ENCODE peak calls at places on chromosomes 1 and 21, in six cellular contexts. One of them, this sample, is unnamed.

GRCh38 chr1:12552951-12553921 is 64.8 kb downstream of the DHRS3 start:
- DNase-seq in GM12891: no peak
- DNase-seq in H1: no peak
- DNase-seq in HepG2: peak; percentile 36
- DNase-seq in GM12878: no peak
- DNase-seq in K562: peak; percentile 25
- DNase-seq in this sample: no peak

GRCh38 chr1:220375715-220376114 is 103.5 kb upstream of the RAB3GAP2 start:
- DNase-seq in GM12891: no peak
- DNase-seq in H1: no peak
- DNase-seq in HepG2: no peak
- DNase-seq in GM12878: no peak
- DNase-seq in K562: no peak
- DNase-seq in this sample: no peak

GRCh38 chr1:19009126-19009881 is 52.8 kb upstream of the IFFO2 start:
- DNase-seq in GM12891: no peak
- DNase-seq in H1: no peak
- DNase-seq in HepG2: no peak
- DNase-seq in GM12878: no peak
- DNase-seq in K562: no peak
- DNase-seq in this sample: no peak

GRCh38 chr21:18661842-18662241 is 258.3 kb upstream of the TMPRSS15 start:
- DNase-seq in GM12891: no peak
- DNase-seq in H1: no peak
- DNase-seq in HepG2: no peak
- DNase-seq in GM12878: no peak
- DNase-seq in K562: no peak
- DNase-seq in this sample: no peak

GRCh38 chr1:212916395-212917133 is 33.8 kb upstream of the VASH2 start:
- DNase-seq in GM12891: no peak
- DNase-seq in H1: no peak
- DNase-seq in HepG2: peak; percentile 50
- DNase-seq in GM12878: no peak
- DNase-seq in K562: peak; percentile 51
- DNase-seq in this sample: no peak

GRCh38 chr1:241136401-241136800 is 220.6 kb downstream of the RGS7 start:
- DNase-seq in GM12891: no peak
- DNase-seq in H1: no peak
- DNase-seq in HepG2: no peak
- DNase-seq in GM12878: no peak
- DNase-seq in K562: no peak
- DNase-seq in this sample: no peak

GRCh38 chr21:45256021-45256911 is 31.4 kb downstream of the POFUT2 start:
- DNase-seq in GM12891: no peak
- DNase-seq in H1: no peak
- DNase-seq in HepG2: no peak
- DNase-seq in GM12878: no peak
- DNase-seq in K562: no peak
- DNase-seq in this sample: no peak

GRCh38 chr1:112548540-112548939 is 39.8 kb downstream of the WNT2B start:
- DNase-seq in GM12891: no peak
- DNase-seq in H1: no peak
- DNase-seq in HepG2: no peak
- DNase-seq in GM12878: no peak
- DNase-seq in K562: no peak
- DNase-seq in this sample: no peak

GRCh38 chr1:26164036-26164927 is 4.5 kb downstream of the C1orf232 start:
- DNase-seq in GM12891: peak; percentile 71
- DNase-seq in H1: no peak
- DNase-seq in HepG2: no peak
- DNase-seq in GM12878: no peak
- DNase-seq in K562: peak; percentile 81
- DNase-seq in this sample: peak; percentile 64

GRCh38 chr1:148307583-148308185 is 155.6 kb upstream of the NBPF11 start:
- DNase-seq in GM12891: no peak
- DNase-seq in H1: no peak
- DNase-seq in HepG2: no peak
- DNase-seq in GM12878: no peak
- DNase-seq in K562: no peak
- DNase-seq in this sample: no peak

GRCh38 chr1:101237229-101237837 is 514 bp downstream of the S1PR1 start:
- DNase-seq in GM12891: no peak
- DNase-seq in H1: no peak
- DNase-seq in HepG2: no peak
- DNase-seq in GM12878: peak; percentile 45
- DNase-seq in K562: no peak
- DNase-seq in this sample: no peak

GRCh38 chr1:198113302-198113701 is 43.5 kb upstream of the NEK7 start:
- DNase-seq in GM12891: no peak
- DNase-seq in H1: no peak
- DNase-seq in HepG2: no peak
- DNase-seq in GM12878: no peak
- DNase-seq in K562: no peak
- DNase-seq in this sample: no peak

GRCh38 chr1:203686091-203686632 is 59.5 kb downstream of the ATP2B4 start:
- DNase-seq in GM12891: no peak
- DNase-seq in H1: no peak
- DNase-seq in HepG2: peak; percentile 7
- DNase-seq in GM12878: no peak
- DNase-seq in K562: no peak
- DNase-seq in this sample: no peak

GRCh38 chr21:37574751-37575150 is 208.2 kb downstream of the DYRK1A start:
- DNase-seq in GM12891: no peak
- DNase-seq in H1: no peak
- DNase-seq in HepG2: no peak
- DNase-seq in GM12878: no peak
- DNase-seq in K562: no peak
- DNase-seq in this sample: no peak

GRCh38 chr21:37578471-37579126 is 212.0 kb downstream of the DYRK1A start:
- DNase-seq in GM12891: no peak
- DNase-seq in H1: no peak
- DNase-seq in HepG2: no peak
- DNase-seq in GM12878: no peak
- DNase-seq in K562: no peak
- DNase-seq in this sample: no peak

GRCh38 chr21:37579356-37579755 is 212.8 kb downstream of the DYRK1A start:
- DNase-seq in GM12891: no peak
- DNase-seq in H1: no peak
- DNase-seq in HepG2: no peak
- DNase-seq in GM12878: no peak
- DNase-seq in K562: no peak
- DNase-seq in this sample: no peak

GRCh38 chr21:37574316-37574715 is 207.7 kb downstream of the DYRK1A start:
- DNase-seq in GM12891: no peak
- DNase-seq in H1: no peak
- DNase-seq in HepG2: no peak
- DNase-seq in GM12878: no peak
- DNase-seq in K562: no peak
- DNase-seq in this sample: no peak

DNA sequence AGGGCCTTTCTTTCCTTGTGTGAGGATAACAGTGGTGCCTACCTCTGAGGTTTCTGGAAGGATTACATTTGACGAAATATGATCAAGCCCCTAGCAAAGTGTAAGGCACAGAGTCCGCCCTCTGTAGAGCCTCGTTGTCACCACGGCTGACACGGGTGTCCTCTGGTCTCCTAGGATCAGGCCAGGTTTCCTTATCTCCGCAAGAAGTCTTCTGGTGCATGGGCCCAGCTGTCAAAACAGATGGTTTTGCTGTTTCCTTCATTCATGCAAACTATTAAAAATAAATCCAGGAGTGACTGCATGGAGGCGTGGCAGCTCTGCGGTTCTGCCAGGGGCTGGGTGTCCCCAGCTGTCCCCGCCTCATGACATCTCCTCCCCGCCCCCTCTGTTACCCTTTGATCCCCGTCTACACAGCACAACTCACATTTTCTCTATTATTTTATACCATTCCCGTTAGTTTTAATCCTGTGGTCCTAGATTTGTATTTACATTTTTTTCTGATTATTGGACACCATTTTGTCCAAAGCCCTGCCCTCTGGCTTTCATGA is 209.0 kb downstream of the DYRK1A start:
- DNase-seq in GM12891: no peak
- DNase-seq in H1: no peak
- DNase-seq in HepG2: no peak
- DNase-seq in GM12878: no peak
- DNase-seq in K562: no peak
- DNase-seq in this sample: no peak
- TF ChIP-seq TAF1 in GM12891: no peak
- TF ChIP-seq TAF1 in H1: no peak
- TF ChIP-seq TAF1 in HepG2: no peak
- TF ChIP-seq TAF1 in GM12878: no peak
- TF ChIP-seq TAF1 in K562: no peak
- TF ChIP-seq TAF1 in this sample: no peak

GRCh38 chr1:6200188-6200809 is 904 bp upstream of the RPL22 start:
- DNase-seq in GM12891: no peak
- DNase-seq in H1: no peak
- DNase-seq in HepG2: no peak
- DNase-seq in GM12878: no peak
- DNase-seq in K562: no peak
- DNase-seq in this sample: no peak

GRCh38 chr1:6197746-6198427 is 1.5 kb downstream of the RPL22 start:
- DNase-seq in GM12891: no peak
- DNase-seq in H1: no peak
- DNase-seq in HepG2: no peak
- DNase-seq in GM12878: no peak
- DNase-seq in K562: no peak
- DNase-seq in this sample: no peak

GRCh38 chr1:6202256-6202655 is 2.9 kb upstream of the RPL22 start:
- DNase-seq in GM12891: no peak
- DNase-seq in H1: no peak
- DNase-seq in HepG2: no peak
- DNase-seq in GM12878: no peak
- DNase-seq in K562: no peak
- DNase-seq in this sample: no peak

GRCh38 chr1:6198646-6199297 is 623 bp downstream of the RPL22 start:
- DNase-seq in GM12891: no peak
- DNase-seq in H1: no peak
- DNase-seq in HepG2: no peak
- DNase-seq in GM12878: no peak
- DNase-seq in K562: peak; percentile 39
- DNase-seq in this sample: no peak

GRCh38 chr1:6199298-6200187 is at the start of gene RPL22:
- DNase-seq in GM12891: peak; percentile 88
- DNase-seq in H1: peak; percentile 96
- DNase-seq in HepG2: peak; percentile 98
- DNase-seq in GM12878: peak; percentile 94
- DNase-seq in K562: peak; percentile 96
- DNase-seq in this sample: peak; percentile 91
- TF ChIP-seq POLR2A in GM12891: peak; percentile 85
- TF ChIP-seq POLR2A in H1: peak; percentile 44
- TF ChIP-seq POLR2A in HepG2: peak; percentile 93
- TF ChIP-seq POLR2A in GM12878: peak; percentile 97
- TF ChIP-seq POLR2A in K562: peak; percentile 98
- TF ChIP-seq POLR2A in this sample: peak; percentile 94

GRCh38 chr1:167196185-167196584 is 24.5 kb upstream of the POU2F1 start:
- DNase-seq in GM12891: no peak
- DNase-seq in H1: no peak
- DNase-seq in HepG2: no peak
- DNase-seq in GM12878: no peak
- DNase-seq in K562: no peak
- DNase-seq in this sample: no peak
- TF ChIP-seq TAF1 in GM12891: no peak
- TF ChIP-seq TAF1 in H1: no peak
- TF ChIP-seq TAF1 in HepG2: no peak
- TF ChIP-seq TAF1 in GM12878: no peak
- TF ChIP-seq TAF1 in K562: no peak
- TF ChIP-seq TAF1 in this sample: no peak

DNA sequence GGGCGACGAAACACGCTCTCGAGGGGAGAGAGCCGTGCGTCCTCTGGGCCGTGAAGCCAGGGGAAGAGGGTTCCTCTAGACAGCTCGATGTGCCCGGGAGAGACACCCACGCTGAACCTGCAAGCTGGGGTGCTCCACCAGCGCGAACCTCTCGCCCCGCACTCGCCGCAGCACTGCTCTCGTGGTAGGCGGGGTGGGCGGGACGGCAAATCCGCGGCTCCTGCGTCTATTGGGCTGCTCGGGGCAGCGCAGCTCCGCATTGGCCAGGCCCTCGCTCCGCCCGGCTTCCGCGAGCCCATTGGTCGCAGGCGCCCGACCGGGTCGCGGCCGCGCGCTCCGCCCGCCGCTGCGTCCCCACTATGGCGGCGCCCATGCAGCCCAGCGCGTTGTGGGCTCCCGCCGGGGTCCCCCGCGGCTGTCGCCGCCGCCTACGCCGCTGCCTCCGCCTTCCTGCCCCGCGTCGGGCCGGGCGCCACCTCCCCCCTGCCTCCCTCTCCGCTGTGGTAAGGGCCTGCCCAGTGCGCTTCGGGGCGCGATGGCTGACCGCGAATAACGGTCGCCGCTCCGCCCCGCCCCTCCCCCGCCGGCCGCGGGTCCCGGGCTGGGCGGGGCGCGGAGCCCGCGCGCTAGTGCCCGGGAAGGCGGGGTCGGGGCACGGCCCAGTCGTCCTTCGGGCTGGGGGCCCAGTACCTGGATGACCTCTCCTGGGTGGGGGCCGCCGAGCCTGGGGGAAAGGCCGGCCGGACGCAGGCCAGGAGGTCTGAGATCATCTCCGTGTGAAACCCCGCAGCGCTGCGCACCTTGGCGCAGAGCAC is at the start of gene ST3GAL3:
- DNase-seq in GM12891: peak; percentile 94
- DNase-seq in H1: peak; percentile 77
- DNase-seq in HepG2: peak; percentile 82
- DNase-seq in GM12878: peak; percentile 67
- DNase-seq in K562: peak; percentile 99
- DNase-seq in this sample: peak; percentile 92
- TF ChIP-seq POLR2A in GM12891: peak; percentile 95
- TF ChIP-seq POLR2A in H1: peak; percentile 53
- TF ChIP-seq POLR2A in HepG2: peak; percentile 95
- TF ChIP-seq POLR2A in GM12878: peak; percentile 96
- TF ChIP-seq POLR2A in K562: peak; percentile 98
- TF ChIP-seq POLR2A in this sample: peak; percentile 98

GRCh38 chr1:228958121-228958520 is 222.8 kb downstream of the RHOU start:
- DNase-seq in GM12891: no peak
- DNase-seq in H1: no peak
- DNase-seq in HepG2: no peak
- DNase-seq in GM12878: no peak
- DNase-seq in K562: no peak
- DNase-seq in this sample: no peak
- TF ChIP-seq TAF1 in GM12891: no peak
- TF ChIP-seq TAF1 in H1: no peak
- TF ChIP-seq TAF1 in HepG2: no peak
- TF ChIP-seq TAF1 in GM12878: no peak
- TF ChIP-seq TAF1 in K562: no peak
- TF ChIP-seq TAF1 in this sample: no peak

GRCh38 chr1:154171222-154171583 is 16.3 kb upstream of the NUP210L start:
- DNase-seq in GM12891: no peak
- DNase-seq in H1: no peak
- DNase-seq in HepG2: no peak
- DNase-seq in GM12878: no peak
- DNase-seq in K562: no peak
- DNase-seq in this sample: no peak
- TF ChIP-seq POLR2A in GM12891: no peak
- TF ChIP-seq POLR2A in H1: no peak
- TF ChIP-seq POLR2A in HepG2: no peak
- TF ChIP-seq POLR2A in GM12878: no peak
- TF ChIP-seq POLR2A in K562: no peak
- TF ChIP-seq POLR2A in this sample: no peak

DNA sequence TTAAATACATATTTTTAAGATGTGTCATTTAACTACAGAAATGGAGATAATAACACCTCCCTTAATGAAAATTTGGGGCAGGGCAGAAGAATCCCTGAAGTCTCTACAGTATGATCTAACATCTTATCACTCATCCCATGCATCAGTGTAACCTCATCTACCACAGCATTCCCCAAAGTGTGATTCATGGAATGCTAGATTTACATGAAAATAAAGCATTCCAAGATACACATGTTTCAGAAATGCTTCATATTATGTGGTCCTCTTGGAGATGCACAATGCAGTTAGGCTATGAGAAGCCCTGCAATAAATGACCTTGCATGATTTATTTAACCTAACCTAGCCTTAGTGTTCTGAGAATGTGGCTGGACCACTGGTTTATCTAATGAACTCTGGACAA is 166.9 kb upstream of the SYT6 start:
- DNase-seq in GM12891: no peak
- DNase-seq in H1: no peak
- DNase-seq in HepG2: no peak
- DNase-seq in GM12878: no peak
- DNase-seq in K562: no peak
- DNase-seq in this sample: no peak
- TF ChIP-seq TAF1 in GM12891: no peak
- TF ChIP-seq TAF1 in H1: no peak
- TF ChIP-seq TAF1 in HepG2: no peak
- TF ChIP-seq TAF1 in GM12878: no peak
- TF ChIP-seq TAF1 in K562: no peak
- TF ChIP-seq TAF1 in this sample: no peak

This sample was measured in GM12892.